ENCODE peak calls at places on chromosomes 5 and 9, in nine cellular contexts. Q is CD4-positive, alpha-beta T cell; R is COR-L47; X is CD8-positive, alpha-beta T cell; B is EH; Z is astrocyte of the spinal cord; F is astrocyte; W is Daoy; J is LNCaP clone FGC. Y is an unnamed sample.

GRCh38 chr5:15500326-15500958 is 462 bp downstream of the FBXL7 start:
- DNase-seq in Q (no peak), F (peak; percentile 31), R (no peak), W (peak; percentile 62), J (no peak), Z (peak; percentile 46), B (peak; percentile 59), X (no peak), Y (no peak)

GRCh38 chr5:167511-167910 is 23.8 kb upstream of the LRRC14B start:
- DNase-seq in W (no peak), F (peak; percentile 10), Z (no peak), B (peak; percentile 51), J (no peak), Q (peak; percentile 27), R (no peak), X (no peak), Y (no peak)

GRCh38 chr5:1156033-1156753 is 44.3 kb upstream of the SLC12A7 start:
- DNase-seq in Q (no peak), J (no peak), Z (no peak), F (no peak), X (no peak), R (no peak), W (no peak), B (no peak), Y (no peak)

GRCh38 chr9:84917366-84918063 is 248.0 kb downstream of the NTRK2 start:
- DNase-seq in R (peak; percentile 90), Q (no peak), X (no peak), B (no peak), W (no peak), J (no peak), F (no peak), Z (no peak), Y (no peak)

GRCh38 chr9:79452265-79452664 is 119.5 kb upstream of the TLE4 start:
- DNase-seq in R (no peak), X (no peak), Q (no peak), J (no peak), F (no peak), W (no peak), B (no peak), Z (no peak), Y (no peak)

GRCh38 chr5:154194348-154195329 is 4.1 kb downstream of the GALNT10 start:
- DNase-seq in J (peak; percentile 70), X (no peak), Z (peak; percentile 79), W (peak; percentile 48), R (no peak), B (peak; percentile 85), Q (no peak), F (peak; percentile 84), Y (no peak)

GRCh38 chr5:79255786-79256557 is 20.0 kb downstream of the JMY start:
- DNase-seq in J (no peak), W (peak; percentile 59), R (peak; percentile 22), B (peak; percentile 63), F (peak; percentile 5), Z (peak; percentile 7), X (no peak), Q (no peak), Y (no peak)

GRCh38 chr9:7333714-7334113 is 465.9 kb downstream of the DMAC1 start:
- DNase-seq in J (no peak), X (no peak), W (no peak), B (no peak), F (no peak), Z (no peak), Q (no peak), R (no peak), Y (no peak)

GRCh38 chr9:109945571-109945970 is 165.6 kb downstream of the PALM2AKAP2 start:
- DNase-seq in F (no peak), X (no peak), W (no peak), Q (no peak), R (no peak), J (no peak), Z (no peak), B (no peak), Y (no peak)

GRCh38 chr5:72295539-72295938 is 24.5 kb downstream of the MRPS27 start:
- DNase-seq in F (no peak), X (no peak), R (no peak), B (no peak), W (no peak), J (peak; percentile 65), Q (no peak), Z (no peak), Y (no peak)

GRCh38 chr9:37938121-37938906 is 34.4 kb upstream of the SLC25A51 start:
- DNase-seq in W (peak; percentile 97), X (no peak), J (no peak), F (peak; percentile 79), Q (no peak), R (no peak), B (peak; percentile 95), Z (peak; percentile 76), Y (no peak)

GRCh38 chr5:154421868-154422267 is 23.9 kb upstream of the SAP30L start:
- DNase-seq in Z (no peak), F (no peak), X (peak; percentile 23), W (peak; percentile 31), J (no peak), R (no peak), Q (no peak), B (peak; percentile 38), Y (no peak)

GRCh38 chr9:135565141-135565628 is 3.6 kb downstream of the PAEP start:
- DNase-seq in F (no peak), Q (no peak), Z (no peak), W (no peak), J (no peak), B (no peak), X (no peak), R (no peak), Y (no peak)

GRCh38 chr5:147699496-147700088 is 82.9 kb downstream of the JAKMIP2 start:
- DNase-seq in J (no peak), R (no peak), Q (no peak), B (no peak), F (no peak), W (no peak), X (no peak), Z (no peak), Y (no peak)

GRCh38 chr9:114028646-114029045 is 49.5 kb downstream of the AMBP start:
- DNase-seq in Z (no peak), R (no peak), B (no peak), F (no peak), J (no peak), W (no peak), X (no peak), Q (no peak), Y (no peak)

GRCh38 chr9:97651646-97652045 is 18.0 kb downstream of the NCBP1 start:
- DNase-seq in F (no peak), X (no peak), R (no peak), J (no peak), Z (no peak), W (no peak), B (peak; percentile 18), Q (no peak), Y (no peak)

GRCh38 chr5:180901204-180902009 is 2.4 kb downstream of the BTNL8 start:
- DNase-seq in R (no peak), F (no peak), Q (no peak), X (no peak), Z (no peak), B (no peak), W (no peak), J (no peak), Y (no peak)

GRCh38 chr5:45410304-45410995 is 285.7 kb downstream of the HCN1 start:
- DNase-seq in X (no peak), Q (no peak), F (no peak), W (no peak), B (no peak), Z (peak; percentile 1), J (no peak), R (no peak), Y (no peak)

GRCh38 chr5:169169786-169170185 is 131.2 kb downstream of the SLIT3 start:
- DNase-seq in X (no peak), Q (no peak), J (no peak), B (peak; percentile 40), W (peak; percentile 16), Z (no peak), R (no peak), F (no peak), Y (no peak)

GRCh38 chr5:172117977-172118701 is 69.9 kb downstream of the STK10 start:
- DNase-seq in R (no peak), W (no peak), X (peak; percentile 13), F (no peak), Z (no peak), J (no peak), Q (no peak), B (no peak), Y (no peak)

GRCh38 chr5:10612251-10612650 is 48.4 kb downstream of the ANKRD33B start:
- DNase-seq in R (no peak), J (no peak), B (no peak), Q (no peak), W (no peak), X (no peak), Z (no peak), F (no peak), Y (no peak)